ENCODE peak calls at places on chromosomes 3 and 15, in nine cellular contexts. A, U, F, D, R, V, W, C and Q are unnamed samples.
A peak's percentile ranks its signal among the peaks of the same experiment; 100 is the strongest.

GRCh38 chr3:148911597-148911996 is 46.5 kb downstream of the CPA3 start:
- DNase-seq in D (no peak), C (no peak), V (no peak), A (no peak), R (no peak), F (no peak), U (no peak), W (no peak), Q (no peak)

GRCh38 chr15:51793521-51793920 is 35.9 kb upstream of the TMOD3 start:
- DNase-seq in U (peak; percentile 12), C (no peak), F (no peak), W (no peak), D (no peak), A (no peak), V (peak; percentile 55), R (peak; percentile 15), Q (peak; percentile 72)

GRCh38 chr3:52451237-52452083 is 2.4 kb downstream of the TNNC1 start:
- DNase-seq in F (no peak), C (no peak), U (no peak), A (no peak), V (no peak), D (no peak), R (no peak), W (no peak), Q (no peak)

GRCh38 chr15:78808550-78808949 is 2.7 kb downstream of the ADAMTS7 start:
- DNase-seq in U (no peak), D (no peak), F (no peak), A (peak; percentile 34), R (no peak), W (peak; percentile 79), C (no peak), V (peak; percentile 60), Q (no peak)

GRCh38 chr15:38626443-38627050 is 61.9 kb upstream of the RASGRP1 start:
- DNase-seq in U (no peak), W (no peak), R (no peak), F (no peak), A (no peak), C (no peak), D (no peak), V (no peak), Q (no peak)

GRCh38 chr3:38604246-38604645 is 45.2 kb downstream of the SCN5A start:
- DNase-seq in F (peak; percentile 4), R (no peak), W (no peak), C (no peak), U (no peak), A (no peak), D (peak; percentile 42), V (no peak), Q (no peak)

GRCh38 chr3:170270282-170270891 is 48.2 kb downstream of the PRKCI start:
- DNase-seq in W (no peak), V (no peak), F (no peak), R (no peak), A (no peak), D (no peak), U (no peak), C (no peak), Q (no peak)

GRCh38 chr3:50428007-50428633 is 68.8 kb upstream of the TMEM115 start:
- DNase-seq in D (no peak), V (no peak), F (no peak), R (no peak), U (no peak), A (no peak), W (no peak), C (no peak), Q (no peak)

GRCh38 chr3:193407688-193408087 is 29.1 kb upstream of the ATP13A5 start:
- DNase-seq in C (no peak), U (no peak), D (no peak), V (no peak), F (no peak), R (no peak), A (no peak), W (no peak), Q (no peak)

GRCh38 chr15:99504823-99505551 is 60.8 kb upstream of the MEF2A start:
- DNase-seq in F (no peak), W (peak; percentile 12), A (no peak), D (peak; percentile 72), R (no peak), C (no peak), U (no peak), V (no peak), Q (peak; percentile 7)

GRCh38 chr15:45646220-45646619 is 11.4 kb downstream of the SQOR start:
- DNase-seq in R (no peak), W (no peak), F (no peak), A (no peak), U (no peak), V (no peak), C (no peak), D (no peak), Q (no peak)

GRCh38 chr15:74200394-74200793 is 2.2 kb downstream of the STRA6 start:
- DNase-seq in W (no peak), C (no peak), D (no peak), R (peak; percentile 64), U (peak; percentile 26), F (no peak), V (no peak), A (peak; percentile 43), Q (peak; percentile 32)

GRCh38 chr3:149376728-149377407 is 581 bp downstream of the TM4SF1 start:
- DNase-seq in U (no peak), A (no peak), C (no peak), R (no peak), D (no peak), W (no peak), V (no peak), F (no peak), Q (no peak)

GRCh38 chr3:194101592-194102432 is 34.1 kb upstream of the HES1 start:
- DNase-seq in R (no peak), U (no peak), V (no peak), D (no peak), F (no peak), C (no peak), A (no peak), W (no peak), Q (no peak)

GRCh38 chr3:118641608-118642007 is 393.0 kb downstream of the IGSF11 start:
- DNase-seq in U (no peak), C (no peak), A (no peak), W (peak; percentile 94), F (no peak), R (no peak), D (no peak), V (no peak), Q (no peak)

GRCh38 chr15:79257454-79257853 is 25.1 kb upstream of the ANKRD34C start:
- DNase-seq in C (no peak), F (no peak), D (no peak), U (no peak), R (no peak), V (no peak), A (no peak), W (no peak), Q (no peak)

DNA sequence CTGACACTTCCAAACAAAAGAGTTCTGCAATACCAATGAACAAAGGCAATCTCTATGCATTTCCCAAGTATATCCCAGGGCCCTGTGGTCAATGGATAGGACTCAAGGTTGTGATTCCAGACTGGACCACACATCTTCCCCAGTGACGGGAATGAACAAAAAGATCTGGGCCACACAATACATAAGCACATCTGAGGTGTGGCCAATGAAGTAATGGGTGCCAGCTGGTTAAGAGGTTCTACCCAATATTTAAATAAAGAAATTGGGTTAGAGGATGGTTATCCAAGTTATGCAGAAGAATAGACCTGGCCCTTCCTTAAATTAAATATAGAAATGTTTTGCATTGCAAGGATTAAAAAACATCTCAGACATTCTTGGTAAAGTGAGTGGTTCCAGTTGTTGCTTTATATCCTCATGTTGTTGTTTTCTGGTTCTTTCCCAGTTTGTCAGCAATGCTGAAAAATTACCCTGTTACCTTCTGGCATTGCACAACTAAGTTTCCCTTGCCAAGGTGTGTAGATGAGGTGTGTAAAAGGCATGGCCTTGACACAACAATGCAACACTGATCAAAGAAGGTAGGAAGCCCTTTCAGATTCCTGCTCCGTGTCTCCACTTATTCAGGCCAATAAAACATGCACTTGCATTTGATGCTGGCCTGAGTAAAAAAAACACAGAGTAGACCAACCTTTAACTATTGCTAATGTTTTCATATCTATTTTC is 86.5 kb downstream of the PRICKLE2 start:
- DNase-seq in C (no peak), F (no peak), W (no peak), D (no peak), A (no peak), V (no peak), U (no peak), R (no peak), Q (no peak)
- H3K4me1 ChIP-seq in C (no peaks in the 10 kb centered on the region), F (no peaks in the 10 kb centered on the region), W (no peaks in the 10 kb centered on the region), D (no peaks in the 10 kb centered on the region), A (no peaks in the 10 kb centered on the region), V (peaks cover 4% of the 10 kb centered on the region), U (no peaks in the 10 kb centered on the region), R (peaks cover 5% of the 10 kb centered on the region), Q (peaks cover 5% of the 10 kb centered on the region)

GRCh38 chr15:31034152-31034551 is 42.7 kb upstream of the MTMR10 start:
- DNase-seq in F (no peak), C (no peak), R (no peak), V (no peak), U (no peak), D (no peak), W (no peak), A (no peak), Q (no peak)
- TF ChIP-seq CTCF in F (no peak), C (no peak), R (no peak), V (no peak), U (no peak), D (no peak), W (peak; percentile 60), A (no peak), Q (no peak)

GRCh38 chr3:16102187-16102561 is 72.3 kb upstream of the GALNT15 start:
- DNase-seq in U (no peak), D (no peak), C (no peak), R (no peak), V (no peak), W (no peak), F (no peak), A (no peak), Q (no peak)
- H3K27ac ChIP-seq in U (no peak overlapping the region), D (no peak overlapping the region), C (no peak overlapping the region), R (no peak overlapping the region), V (no peak overlapping the region), W (no peak overlapping the region), F (peak overlapping the region; percentile 51), A (peak overlapping the region; percentile 72), Q (no peak overlapping the region)

GRCh38 chr3:37456270-37456708 is 281.9 kb upstream of the LRRFIP2 start:
- DNase-seq in F (peak; percentile 71), W (peak; percentile 26), V (peak; percentile 89), C (no peak), R (no peak), D (no peak), U (peak; percentile 85), A (no peak), Q (peak; percentile 92)

GRCh38 chr3:37456791-37457190 is 282.4 kb upstream of the LRRFIP2 start:
- DNase-seq in D (no peak), W (no peak), U (no peak), V (no peak), C (no peak), A (no peak), R (no peak), F (no peak), Q (no peak)

GRCh38 chr3:37453393-37454391 is 279.3 kb upstream of the LRRFIP2 start:
- DNase-seq in R (peak; percentile 23), U (peak; percentile 35), A (no peak), D (peak; percentile 84), W (peak; percentile 42), V (peak; percentile 76), F (peak; percentile 58), C (peak; percentile 65), Q (peak; percentile 76)

GRCh38 chr3:37458162-37458895 is 283.9 kb upstream of the LRRFIP2 start:
- DNase-seq in W (no peak), U (peak; percentile 46), V (no peak), A (no peak), D (no peak), C (no peak), F (no peak), R (peak; percentile 69), Q (no peak)

GRCh38 chr3:37457392-37458065 is 283.1 kb upstream of the LRRFIP2 start:
- DNase-seq in V (peak; percentile 24), D (no peak), F (no peak), U (no peak), R (no peak), W (peak; percentile 31), C (no peak), A (no peak), Q (no peak)
- H3K4me1 ChIP-seq in V (peaks cover 62% of the 10 kb centered on the region), D (peaks cover 62% of the 10 kb centered on the region), F (peaks cover 60% of the 10 kb centered on the region), U (peaks cover 62% of the 10 kb centered on the region), R (peaks cover 20% of the 10 kb centered on the region), W (peaks cover 47% of the 10 kb centered on the region), C (peaks cover 45% of the 10 kb centered on the region), A (no peaks in the 10 kb centered on the region), Q (peaks cover 75% of the 10 kb centered on the region)